ENCODE peak calls at places on chromosomes 16 and 17, in five cellular contexts. X, E, A, W and D are unnamed samples.

GRCh38 chr16:56262148-56262878 is 71.0 kb downstream of the GNAO1 start:
- DNase-seq in X (no peak), E (no peak), A (no peak), W (peak; percentile 20), D (peak; percentile 41)

GRCh38 chr16:67248401-67249177 is at the start of gene SLC9A5:
- DNase-seq in X (no peak), E (peak; percentile 62), A (no peak), W (peak; percentile 48), D (no peak)

GRCh38 chr16:6193718-6194117 is 1096.1 kb upstream of the EEF2KMT start:
- DNase-seq in X (no peak), E (no peak), A (no peak), W (no peak), D (no peak)

GRCh38 chr16:85820604-85821372 is 21.3 kb downstream of the COX4I1 start:
- DNase-seq in X (no peak), E (no peak), A (no peak), W (no peak), D (no peak)

GRCh38 chr17:74763565-74764387 is 12.4 kb downstream of the NAT9 start:
- DNase-seq in X (no peak), E (no peak), A (no peak), W (no peak), D (no peak)

GRCh38 chr16:87742781-87743490 is 22.9 kb downstream of the KLHDC4 start:
- DNase-seq in X (no peak), E (no peak), A (no peak), W (no peak), D (no peak)

GRCh38 chr16:76265434-76266045 is 11.7 kb upstream of the CNTNAP4 start:
- DNase-seq in X (peak; percentile 39), E (no peak), A (no peak), W (peak; percentile 62), D (peak; percentile 52)

GRCh38 chr17:64146418-64147109 is 16.6 kb upstream of the ERN1 start:
- DNase-seq in X (peak; percentile 79), E (peak; percentile 58), A (peak; percentile 60), W (peak; percentile 29), D (peak; percentile 61)

GRCh38 chr16:70662991-70663523 is 16.7 kb downstream of the IL34 start:
- DNase-seq in X (no peak), E (peak; percentile 11), A (no peak), W (no peak), D (no peak)

GRCh38 chr16:23924138-23924537 is 88.4 kb downstream of the PRKCB start:
- DNase-seq in X (no peak), E (no peak), A (no peak), W (no peak), D (no peak)

GRCh38 chr17:75544250-75544649 is 18.8 kb downstream of the LLGL2 start:
- DNase-seq in X (no peak), E (no peak), A (no peak), W (no peak), D (no peak)

GRCh38 chr17:72173475-72174116 is 52.8 kb downstream of the SOX9 start:
- DNase-seq in X (no peak), E (no peak), A (peak; percentile 74), W (no peak), D (no peak)

GRCh38 chr17:38925263-38925995 is at the start of gene LASP1NB:
- DNase-seq in X (peak; percentile 70), E (peak; percentile 60), A (no peak), W (peak; percentile 21), D (no peak)

GRCh38 chr17:37506678-37507077 is 17.0 kb downstream of the DUSP14 start:
- DNase-seq in X (peak; percentile 46), E (peak; percentile 40), A (no peak), W (peak; percentile 77), D (peak; percentile 48)

GRCh38 chr16:85444879-85445778 is 168.0 kb upstream of the GSE1 start:
- DNase-seq in X (no peak), E (no peak), A (peak; percentile 66), W (peak; percentile 22), D (no peak)

GRCh38 chr16:56793504-56793903 is 63.6 kb downstream of the NUP93 start:
- DNase-seq in X (peak; percentile 69), E (peak; percentile 32), A (no peak), W (no peak), D (peak; percentile 37)

GRCh38 chr17:12053552-12053951 is 32.9 kb downstream of the MAP2K4 start:
- DNase-seq in X (no peak), E (no peak), A (no peak), W (no peak), D (no peak)

GRCh38 chr17:79845601-79845949 is 6.3 kb upstream of the CBX4 start:
- DNase-seq in X (peak; percentile 45), E (peak; percentile 75), A (no peak), W (no peak), D (no peak)

GRCh38 chr17:39239640-39240314 is 14.0 kb upstream of the STAC2 start:
- DNase-seq in X (no peak), E (no peak), A (peak; percentile 88), W (peak; percentile 95), D (peak; percentile 68)

GRCh38 chr17:63837480-63837879 is 5.0 kb downstream of the SMARCD2 start:
- DNase-seq in X (no peak), E (no peak), A (no peak), W (no peak), D (no peak)

GRCh38 chr16:24689128-24689527 is 40.3 kb upstream of the TNRC6A start:
- DNase-seq in X (peak; percentile 74), E (peak; percentile 72), A (no peak), W (peak; percentile 48), D (peak; percentile 45)